ENCODE peak calls at places on chromosomes 13 and 19, in nine cellular contexts. B is SHP77; T is astrocyte; O is stimulated activated CD8-positive, alpha-beta memory T cell treated with anti-CD3 and anti-CD28 coated beads, Interleukin-4, amount 100 ng/mL, for 48 hours; P is fibroblast of villous mesenchyme; K is fibroblast of the conjunctiva; V is stimulated activated CD4-positive, alpha-beta T cell treated with anti-CD3 and anti-CD28 coated beads, TNF-alpha, amount 100 ng/mL, for 24 hours; G is NCI-H1417; A is OCI-LY7. E is an unnamed sample.

GRCh38 chr13:91200486-91200885 is 147.0 kb upstream of the MIR17HG start:
- DNase-seq in B (no peak), T (no peak), O (no peak), P (no peak), K (no peak), V (no peak), G (no peak), A (no peak), E (no peak)

GRCh38 chr13:93603043-93603442 is 376.4 kb downstream of the GPC6 start:
- DNase-seq in B (no peak), T (peak), O (no peak), P (peak), K (peak), V (no peak), G (no peak), A (no peak), E (peak)

GRCh38 chr13:44667950-44668349 is 91.8 kb upstream of the TSC22D1 start:
- DNase-seq in B (no peak), T (peak), O (no peak), P (peak), K (peak), V (no peak), G (no peak), A (no peak), E (no peak)

GRCh38 chr13:42574435-42575311 is 721 bp downstream of the TNFSF11 start:
- DNase-seq in B (no peak), T (no peak), O (peak), P (no peak), K (no peak), V (peak), G (peak), A (no peak), E (no peak)

GRCh38 chr13:111210488-111210887 is 95.4 kb downstream of the ARHGEF7 start:
- DNase-seq in B (no peak), T (peak), O (no peak), P (peak), K (peak), V (no peak), G (no peak), A (no peak), E (peak)

GRCh38 chr19:46972301-46972700 is 47.3 kb upstream of the NPAS1 start:
- DNase-seq in B (no peak), T (no peak), O (no peak), P (peak), K (no peak), V (no peak), G (no peak), A (no peak), E (peak)

GRCh38 chr13:85148009-85148408 is 651.2 kb downstream of the SLITRK6 start:
- DNase-seq in B (peak), T (peak), O (no peak), P (no peak), K (no peak), V (no peak), G (peak), A (no peak), E (no peak)

GRCh38 chr19:42226886-42227285 is 6.8 kb downstream of the ZNF526 start:
- DNase-seq in B (no peak), T (no peak), O (no peak), P (no peak), K (no peak), V (no peak), G (no peak), A (no peak), E (no peak)

GRCh38 chr13:73058741-73059459 is at the start of gene KLF5:
- DNase-seq in B (peak), T (peak), O (peak), P (peak), K (peak), V (peak), G (peak), A (peak), E (peak)

GRCh38 chr19:48537541-48537940 is 14.4 kb upstream of the SULT2B1 start:
- DNase-seq in B (no peak), T (no peak), O (no peak), P (peak), K (no peak), V (no peak), G (no peak), A (no peak), E (no peak)

GRCh38 chr13:85632526-85633215 is 166.5 kb downstream of the SLITRK6 start:
- DNase-seq in B (no peak), T (no peak), O (no peak), P (no peak), K (no peak), V (no peak), G (no peak), A (no peak), E (no peak)

GRCh38 chr19:7145494-7145893 is 76.0 kb downstream of the ZNF557 start:
- DNase-seq in B (no peak), T (no peak), O (no peak), P (peak), K (no peak), V (no peak), G (no peak), A (no peak), E (no peak)

GRCh38 chr13:22428188-22428828 is 752.5 kb upstream of the SGCG start:
- DNase-seq in B (no peak), T (no peak), O (no peak), P (peak), K (no peak), V (no peak), G (no peak), A (no peak), E (no peak)

GRCh38 chr19:38736036-38736412 is 8.2 kb downstream of the CAPN12 start:
- DNase-seq in B (no peak), T (no peak), O (peak), P (peak), K (no peak), V (no peak), G (peak), A (peak), E (peak)

E was measured in psoas muscle.